ENCODE peak calls at places on chromosomes 12 and 14, in seven cellular contexts. One of them, this sample, is unnamed.

GRCh38 chr14:24312736-24313507 is 1.6 kb downstream of the LTB4R start:
- DNase-seq in Panc1: no peak
- DNase-seq in stimulated activated CD4-positive, alpha-beta T cell treated with anti-CD3 and anti-CD28 coated beads, Interleukin-4, amount 100 ng/mL, for 24 hours: no peak
- DNase-seq in activated CD4-positive, CD25-positive, alpha-beta regulatory T cell: no peak
- DNase-seq in mesenchymal stem cell: peak
- DNase-seq in mesendoderm: no peak
- DNase-seq in endothelial cell: no peak
- DNase-seq in this sample: no peak

GRCh38 chr14:34331728-34332623 is 130.1 kb downstream of the SPTSSA start:
- DNase-seq in mesendoderm: peak
- DNase-seq in stimulated activated CD4-positive, alpha-beta T cell treated with anti-CD3 and anti-CD28 coated beads, Interleukin-4, amount 100 ng/mL, for 24 hours: peak
- DNase-seq in mesenchymal stem cell: peak
- DNase-seq in Panc1: peak
- DNase-seq in activated CD4-positive, CD25-positive, alpha-beta regulatory T cell: peak
- DNase-seq in endothelial cell: peak
- DNase-seq in this sample: peak

GRCh38 chr12:122030427-122030825 is 8.7 kb downstream of the BCL7A start:
- DNase-seq in stimulated activated CD4-positive, alpha-beta T cell treated with anti-CD3 and anti-CD28 coated beads, Interleukin-4, amount 100 ng/mL, for 24 hours: no peak
- DNase-seq in mesenchymal stem cell: no peak
- DNase-seq in mesendoderm: no peak
- DNase-seq in activated CD4-positive, CD25-positive, alpha-beta regulatory T cell: no peak
- DNase-seq in endothelial cell: no peak
- DNase-seq in Panc1: no peak
- DNase-seq in this sample: no peak

GRCh38 chr14:65783576-65783975 is 371.0 kb downstream of the FUT8 start:
- DNase-seq in endothelial cell: no peak
- DNase-seq in activated CD4-positive, CD25-positive, alpha-beta regulatory T cell: no peak
- DNase-seq in Panc1: no peak
- DNase-seq in stimulated activated CD4-positive, alpha-beta T cell treated with anti-CD3 and anti-CD28 coated beads, Interleukin-4, amount 100 ng/mL, for 24 hours: no peak
- DNase-seq in mesendoderm: no peak
- DNase-seq in mesenchymal stem cell: no peak
- DNase-seq in this sample: no peak

GRCh38 chr14:99282261-99283050 is 10.5 kb upstream of the BCL11B start:
- DNase-seq in mesendoderm: no peak
- DNase-seq in Panc1: no peak
- DNase-seq in stimulated activated CD4-positive, alpha-beta T cell treated with anti-CD3 and anti-CD28 coated beads, Interleukin-4, amount 100 ng/mL, for 24 hours: no peak
- DNase-seq in activated CD4-positive, CD25-positive, alpha-beta regulatory T cell: no peak
- DNase-seq in mesenchymal stem cell: no peak
- DNase-seq in endothelial cell: no peak
- DNase-seq in this sample: no peak

GRCh38 chr12:47818007-47818376 is 1.7 kb downstream of the HDAC7 start:
- DNase-seq in Panc1: no peak
- DNase-seq in endothelial cell: no peak
- DNase-seq in activated CD4-positive, CD25-positive, alpha-beta regulatory T cell: no peak
- DNase-seq in stimulated activated CD4-positive, alpha-beta T cell treated with anti-CD3 and anti-CD28 coated beads, Interleukin-4, amount 100 ng/mL, for 24 hours: no peak
- DNase-seq in mesendoderm: no peak
- DNase-seq in mesenchymal stem cell: no peak
- DNase-seq in this sample: no peak

GRCh38 chr12:106584104-106585064 is 1.6 kb downstream of the RFX4 start:
- DNase-seq in mesendoderm: peak
- DNase-seq in stimulated activated CD4-positive, alpha-beta T cell treated with anti-CD3 and anti-CD28 coated beads, Interleukin-4, amount 100 ng/mL, for 24 hours: no peak
- DNase-seq in mesenchymal stem cell: peak
- DNase-seq in activated CD4-positive, CD25-positive, alpha-beta regulatory T cell: no peak
- DNase-seq in endothelial cell: no peak
- DNase-seq in Panc1: no peak
- DNase-seq in this sample: no peak

GRCh38 chr12:116534341-116535121 is 24.6 kb upstream of the MAP1LC3B2 start:
- DNase-seq in Panc1: no peak
- DNase-seq in activated CD4-positive, CD25-positive, alpha-beta regulatory T cell: no peak
- DNase-seq in mesendoderm: peak
- DNase-seq in mesenchymal stem cell: peak
- DNase-seq in endothelial cell: no peak
- DNase-seq in stimulated activated CD4-positive, alpha-beta T cell treated with anti-CD3 and anti-CD28 coated beads, Interleukin-4, amount 100 ng/mL, for 24 hours: no peak
- DNase-seq in this sample: no peak

GRCh38 chr14:101229666-101230065 is 326.1 kb upstream of the RTL1 start:
- DNase-seq in activated CD4-positive, CD25-positive, alpha-beta regulatory T cell: no peak
- DNase-seq in mesenchymal stem cell: no peak
- DNase-seq in stimulated activated CD4-positive, alpha-beta T cell treated with anti-CD3 and anti-CD28 coated beads, Interleukin-4, amount 100 ng/mL, for 24 hours: no peak
- DNase-seq in endothelial cell: no peak
- DNase-seq in Panc1: no peak
- DNase-seq in mesendoderm: no peak
- DNase-seq in this sample: no peak

GRCh38 chr14:77691259-77691658 is 16.6 kb downstream of the ALKBH1 start:
- DNase-seq in activated CD4-positive, CD25-positive, alpha-beta regulatory T cell: no peak
- DNase-seq in Panc1: no peak
- DNase-seq in mesendoderm: no peak
- DNase-seq in stimulated activated CD4-positive, alpha-beta T cell treated with anti-CD3 and anti-CD28 coated beads, Interleukin-4, amount 100 ng/mL, for 24 hours: no peak
- DNase-seq in endothelial cell: no peak
- DNase-seq in mesenchymal stem cell: no peak
- DNase-seq in this sample: no peak